ENCODE peak calls at places on chromosomes 11 and 22, in four cellular contexts. V is left ventricle myocardium inferior, S is iPS DF 6.9, W is heart right ventricle. P is an unnamed sample. For H3K4me1, H3K36me3 and H3K9me3, the result is how much of the 10 kb centered on the place peaks cover.

GRCh38 chr11:70819022-70819421 is 420.7 kb downstream of the CTTN start:
- DNase-seq in V (no peak), S (no peak), W (no peak), P (no peak)

GRCh38 chr11:112734207-112734606 is 227.0 kb upstream of the NCAM1 start:
- DNase-seq in V (no peak), S (peak), W (no peak), P (no peak)

GRCh38 chr11:28461846-28462245 is 353.7 kb downstream of the METTL15 start:
- DNase-seq in V (no peak), S (no peak), W (no peak), P (no peak)

GRCh38 chr22:31044262-31044861 is 36.8 kb upstream of the SMTN start:
- DNase-seq in V (peak), S (no peak), W (peak), P (no peak)

GRCh38 chr11:78349614-78350013 is 68.0 kb downstream of the GAB2 start:
- DNase-seq in V (no peak), S (no peak), W (no peak), P (no peak)

GRCh38 chr11:113255096-113255495 is 59.3 kb upstream of the TTC12 start:
- DNase-seq in V (no peak), S (no peak), W (no peak), P (no peak)

GRCh38 chr11:117750357-117750756 is 46.7 kb downstream of the DSCAML1 start:
- DNase-seq in V (no peak), S (no peak), W (no peak), P (no peak)

GRCh38 chr22:19713650-19714319 is 518 bp upstream of the SEPTIN5 start:
- DNase-seq in V (peak), S (no peak), W (no peak), P (no peak)

GRCh38 chr11:117600261-117600783 is 196.7 kb downstream of the DSCAML1 start:
- DNase-seq in V (no peak), S (no peak), W (no peak), P (no peak)

GRCh38 chr11:116509566-116509965 is 263.2 kb downstream of the BUD13 start:
- DNase-seq in V (no peak), S (no peak), W (no peak), P (no peak)

GRCh38 chr11:119363874-119364590 is 17.5 kb downstream of the USP2 start:
- DNase-seq in V (peak), S (no peak), W (peak), P (peak)

GRCh38 chr11:108906329-108906728 is 241.5 kb downstream of the DDX10 start:
- DNase-seq in V (no peak), S (no peak), W (no peak), P (peak)

GRCh38 chr11:33542921-33543320 is 157.7 kb downstream of the C11orf91 start:
- DNase-seq in V (peak), S (peak), W (peak), P (peak)

GRCh38 chr11:59923813-59924212 is 14.4 kb upstream of the OOSP1 start:
- DNase-seq in V (no peak), S (no peak), W (no peak), P (no peak)

GRCh38 chr11:58179648-58180047 is 9.2 kb upstream of the OR9Q2 start:
- DNase-seq in V (peak), S (no peak), W (peak), P (peak)

GRCh38 chr11:69374110-69374981 is 80.4 kb downstream of the MYEOV start:
- DNase-seq in V (peak), S (no peak), W (no peak), P (peak)

GRCh38 chr11:10379871-10380568 is 75.0 kb upstream of the AMPD3 start:
- DNase-seq in V (no peak), S (no peak), W (no peak), P (no peak)

GRCh38 chr22:39526736-39527171 is 5.8 kb downstream of the RPS19BP1 start:
- DNase-seq in V (no peak), S (no peak), W (no peak), P (no peak)

GRCh38 chr22:35399114-35399677 is 744 bp upstream of the MCM5 start:
- DNase-seq in V (no peak), S (no peak), W (no peak), P (no peak)

GRCh38 chr11:121711900-121712424 is 259.2 kb upstream of the SORL1-AS1 start:
- DNase-seq in V (no peak), S (no peak), W (no peak), P (no peak)

GRCh38 chr22:24772493-24773220 is 1.9 kb downstream of the PIWIL3 start:
- DNase-seq in V (no peak), S (peak), W (no peak), P (peak)

GRCh38 chr11:114131366-114131963 is 72.0 kb downstream of the ZBTB16 start:
- DNase-seq in V (no peak), S (no peak), W (no peak), P (no peak)

GRCh38 chr11:18140145-18140544 is 7.8 kb downstream of the MRGPRX3 start:
- DNase-seq in V (no peak), S (no peak), W (no peak), P (no peak)

GRCh38 chr11:12941671-12942070 is 67.4 kb upstream of the RASSF10 start:
- DNase-seq in V (no peak), S (no peak), W (no peak), P (no peak)

GRCh38 chr11:12942157-12942556 is 67.0 kb upstream of the RASSF10 start:
- DNase-seq in V (no peak), S (no peak), W (no peak), P (no peak)

GRCh38 chr11:12949456-12949855 is 59.7 kb upstream of the RASSF10 start:
- DNase-seq in V (no peak), S (no peak), W (no peak), P (no peak)

GRCh38 chr11:12943276-12943675 is 65.8 kb upstream of the RASSF10 start:
- DNase-seq in V (no peak), S (no peak), W (no peak), P (no peak)

GRCh38 chr11:12944889-12945288 is 64.2 kb upstream of the RASSF10 start:
- DNase-seq in V (no peak), S (no peak), W (no peak), P (peak)
- H3K4me1 ChIP-seq in V (under half), S (under half), W (under half), P (under half)

GRCh38 chr22:32998373-32998772 is 59.8 kb downstream of the SYN3 start:
- DNase-seq in V (no peak), S (no peak), W (no peak), P (no peak)

GRCh38 chr22:32996276-32996675 is 61.9 kb downstream of the SYN3 start:
- DNase-seq in V (no peak), S (no peak), W (no peak), P (no peak)

GRCh38 chr22:32995335-32995734 is 62.8 kb downstream of the SYN3 start:
- DNase-seq in V (no peak), S (no peak), W (no peak), P (no peak)

GRCh38 chr22:32997295-32997694 is 60.9 kb downstream of the SYN3 start:
- DNase-seq in V (no peak), S (no peak), W (no peak), P (no peak)

GRCh38 chr22:32996702-32997101 is 61.5 kb downstream of the SYN3 start:
- DNase-seq in V (peak), S (no peak), W (peak), P (no peak)
- H3K36me3 ChIP-seq in V (under half), S (under half), W (under half), P (under half)

GRCh38 chr22:48422900-48423480 is 1404.7 kb downstream of the BRD1 start:
- DNase-seq in V (no peak), S (no peak), W (no peak), P (no peak)
- H3K9me3 ChIP-seq in V (under half), S (under half), W (under half), P (under half)

DNA sequence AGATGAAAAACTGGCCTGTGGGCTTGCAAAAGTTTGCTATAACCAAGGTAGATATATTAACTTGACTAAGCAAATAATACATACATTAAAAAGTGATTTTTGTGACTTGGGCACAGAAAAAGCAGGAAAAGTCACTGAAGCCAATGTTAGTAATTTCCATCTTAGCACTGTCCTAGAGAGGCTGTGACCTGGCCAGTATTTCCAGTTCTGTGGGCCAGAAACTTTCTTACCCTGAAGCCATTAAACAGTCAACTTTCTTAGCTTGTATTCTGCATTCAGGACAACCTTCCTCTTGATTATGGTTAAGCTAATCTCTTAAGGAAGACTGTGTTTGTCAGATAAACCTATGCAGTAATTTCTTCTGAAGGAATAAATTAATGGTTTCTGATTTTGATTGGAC is 22.3 kb upstream of the SLC36A4 start:
- DNase-seq in V (no peak), S (no peak), W (no peak), P (no peak)
- H3K4me1 ChIP-seq in V (under half), S (under half), W (under half), P (under half)

GRCh38 chr11:61850687-61851086 is 22.6 kb downstream of the FADS2 start:
- DNase-seq in V (no peak), S (no peak), W (no peak), P (no peak)

GRCh38 chr11:61846351-61846750 is 18.3 kb downstream of the FADS2 start:
- DNase-seq in V (no peak), S (no peak), W (no peak), P (no peak)

GRCh38 chr11:61851128-61851899 is 23.2 kb downstream of the FADS2 start:
- DNase-seq in V (peak), S (no peak), W (peak), P (no peak)

GRCh38 chr11:61847914-61848581 is 19.9 kb downstream of the FADS2 start:
- DNase-seq in V (no peak), S (no peak), W (no peak), P (no peak)

DNA sequence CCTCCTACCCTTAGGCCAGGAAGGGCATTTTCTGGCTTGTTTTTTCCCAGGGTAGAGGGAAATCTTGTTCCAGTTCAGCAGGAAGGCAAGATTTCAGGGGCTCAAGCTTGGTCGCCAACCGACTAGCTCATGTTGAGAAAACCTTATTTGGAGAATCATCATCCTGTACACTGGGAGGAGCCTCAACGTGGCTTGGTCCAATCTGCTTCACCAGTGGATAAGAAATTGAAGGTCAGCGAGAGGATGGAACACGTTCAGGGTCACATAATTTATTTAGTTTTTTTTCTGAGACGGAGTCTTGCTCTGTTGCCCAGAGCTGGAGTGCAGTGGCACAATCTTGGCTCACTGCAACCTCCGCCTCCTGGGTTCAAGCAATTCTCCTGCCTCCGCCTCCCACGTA is 20.5 kb downstream of the FADS2 start:
- DNase-seq in V (no peak), S (no peak), W (no peak), P (no peak)
- H3K36me3 ChIP-seq in V (under half), S (under half), W (half or more), P (under half)

GRCh38 chr22:47805394-47805935 is 1043.0 kb downstream of the TBC1D22A start:
- DNase-seq in V (no peak), S (no peak), W (no peak), P (no peak)
- H3K9me3 ChIP-seq in V (under half), S (under half), W (under half), P (under half)

GRCh38 chr11:128493570-128493965 is 93.8 kb downstream of the ETS1 start:
- DNase-seq in V (no peak), S (no peak), W (no peak), P (no peak)
- H3K4me1 ChIP-seq in V (half or more), S (under half), W (under half), P (under half)